ENCODE peak calls at places on chromosomes 3 and 15, in six cellular contexts. One of them, this sample, is unnamed.

GRCh38 chr15:59002418-59002859 is 15.0 kb downstream of the RNF111 start:
- DNase-seq in IMR-90: no peak
- DNase-seq in adipocyte: no peak
- DNase-seq in SK-N-SH: no peak
- DNase-seq in NT2/D1: no peak
- DNase-seq in GM23248: no peak
- DNase-seq in this sample: no peak

GRCh38 chr3:124053871-124054270 is 61.9 kb upstream of the ROPN1 start:
- DNase-seq in GM23248: no peak
- DNase-seq in SK-N-SH: no peak
- DNase-seq in adipocyte: no peak
- DNase-seq in NT2/D1: no peak
- DNase-seq in IMR-90: no peak
- DNase-seq in this sample: no peak

GRCh38 chr15:98440917-98441316 is 207.4 kb upstream of the IGF1R start:
- DNase-seq in SK-N-SH: no peak
- DNase-seq in adipocyte: no peak
- DNase-seq in NT2/D1: no peak
- DNase-seq in GM23248: no peak
- DNase-seq in IMR-90: no peak
- DNase-seq in this sample: no peak

GRCh38 chr3:127428344-127429001 is 140.6 kb upstream of the PRR20G start:
- DNase-seq in NT2/D1: no peak
- DNase-seq in GM23248: no peak
- DNase-seq in SK-N-SH: no peak
- DNase-seq in IMR-90: no peak
- DNase-seq in adipocyte: no peak
- DNase-seq in this sample: no peak

GRCh38 chr15:39692464-39693327 is 89.9 kb downstream of the FSIP1 start:
- DNase-seq in GM23248: no peak
- DNase-seq in SK-N-SH: peak
- DNase-seq in adipocyte: no peak
- DNase-seq in NT2/D1: no peak
- DNase-seq in IMR-90: no peak
- DNase-seq in this sample: peak

GRCh38 chr15:66138096-66138783 is 115.3 kb downstream of the MEGF11 start:
- DNase-seq in IMR-90: no peak
- DNase-seq in GM23248: no peak
- DNase-seq in NT2/D1: no peak
- DNase-seq in adipocyte: no peak
- DNase-seq in SK-N-SH: peak
- DNase-seq in this sample: no peak

GRCh38 chr3:65742914-65743313 is 295.8 kb downstream of the MAGI1 start:
- DNase-seq in SK-N-SH: no peak
- DNase-seq in IMR-90: peak
- DNase-seq in NT2/D1: no peak
- DNase-seq in GM23248: peak
- DNase-seq in adipocyte: peak
- DNase-seq in this sample: no peak

GRCh38 chr3:116863842-116864626 is 154.5 kb downstream of the TUSC7 start:
- DNase-seq in GM23248: peak
- DNase-seq in adipocyte: peak
- DNase-seq in NT2/D1: peak
- DNase-seq in IMR-90: peak
- DNase-seq in SK-N-SH: peak
- DNase-seq in this sample: peak

GRCh38 chr3:20105513-20106280 is 65.5 kb downstream of the KAT2B start:
- DNase-seq in GM23248: no peak
- DNase-seq in SK-N-SH: no peak
- DNase-seq in IMR-90: no peak
- DNase-seq in adipocyte: no peak
- DNase-seq in NT2/D1: no peak
- DNase-seq in this sample: no peak

GRCh38 chr15:43190178-43190577 is 5.0 kb downstream of the CCNDBP1 start:
- DNase-seq in IMR-90: peak
- DNase-seq in SK-N-SH: no peak
- DNase-seq in NT2/D1: no peak
- DNase-seq in adipocyte: no peak
- DNase-seq in GM23248: no peak
- DNase-seq in this sample: no peak

GRCh38 chr3:153028336-153028735 is 133.7 kb upstream of the RAP2B start:
- DNase-seq in SK-N-SH: no peak
- DNase-seq in IMR-90: peak
- DNase-seq in NT2/D1: no peak
- DNase-seq in adipocyte: no peak
- DNase-seq in GM23248: peak
- DNase-seq in this sample: no peak

GRCh38 chr3:48428863-48429415 is 947 bp downstream of the PLXNB1 start:
- DNase-seq in IMR-90: peak
- DNase-seq in adipocyte: peak
- DNase-seq in GM23248: peak
- DNase-seq in SK-N-SH: peak
- DNase-seq in NT2/D1: no peak
- DNase-seq in this sample: no peak

GRCh38 chr3:100869787-100870186 is 123.4 kb downstream of the ABI3BP start:
- DNase-seq in NT2/D1: no peak
- DNase-seq in adipocyte: peak
- DNase-seq in IMR-90: peak
- DNase-seq in SK-N-SH: no peak
- DNase-seq in GM23248: peak
- DNase-seq in this sample: no peak

DNA sequence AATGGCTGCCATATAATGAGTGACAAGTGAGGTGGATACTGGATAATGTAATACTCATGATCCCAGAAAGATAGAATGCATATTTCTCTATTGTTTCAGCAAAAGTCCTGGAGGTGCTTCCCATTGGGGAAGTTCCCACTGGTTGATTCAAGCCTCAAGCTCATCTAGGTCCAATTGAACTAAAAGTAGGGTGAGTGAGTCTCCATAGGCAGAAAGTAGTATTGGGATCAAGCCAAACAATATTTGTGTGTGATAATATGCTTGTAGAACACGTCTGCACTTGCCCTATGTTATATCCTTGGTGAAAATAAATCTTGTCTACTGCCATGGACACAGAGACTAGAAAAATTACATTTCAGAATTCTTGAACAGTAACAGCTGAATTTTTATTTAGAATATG is 14.8 kb upstream of the ZBTB20 start:
- DNase-seq in GM23248: no peak
- DNase-seq in SK-N-SH: no peak
- DNase-seq in adipocyte: no peak
- DNase-seq in IMR-90: no peak
- DNase-seq in NT2/D1: no peak
- DNase-seq in this sample: no peak
- H3K4me3 ChIP-seq in GM23248: no peak
- H3K4me3 ChIP-seq in SK-N-SH: no peak
- H3K4me3 ChIP-seq in adipocyte: no peak
- H3K4me3 ChIP-seq in IMR-90: no peak
- H3K4me3 ChIP-seq in NT2/D1: no peak
- H3K4me3 ChIP-seq in this sample: no peak

GRCh38 chr15:41919954-41920538 is 26.2 kb upstream of the SPTBN5 start:
- DNase-seq in GM23248: no peak
- DNase-seq in adipocyte: peak
- DNase-seq in IMR-90: peak
- DNase-seq in SK-N-SH: no peak
- DNase-seq in NT2/D1: no peak
- DNase-seq in this sample: no peak
- H3K9ac ChIP-seq in GM23248: no peak
- H3K9ac ChIP-seq in adipocyte: no peak
- H3K9ac ChIP-seq in IMR-90: no peak
- H3K9ac ChIP-seq in SK-N-SH: no peak
- H3K9ac ChIP-seq in NT2/D1: no peak
- H3K9ac ChIP-seq in this sample: no peak

GRCh38 chr3:112086018-112086854 is at the start of gene C3orf52:
- DNase-seq in adipocyte: peak
- DNase-seq in SK-N-SH: peak
- DNase-seq in GM23248: peak
- DNase-seq in NT2/D1: peak
- DNase-seq in IMR-90: peak
- DNase-seq in this sample: no peak
- H3K4me3 ChIP-seq in adipocyte: peak
- H3K4me3 ChIP-seq in SK-N-SH: peak
- H3K4me3 ChIP-seq in GM23248: peak
- H3K4me3 ChIP-seq in NT2/D1: peak
- H3K4me3 ChIP-seq in IMR-90: peak
- H3K4me3 ChIP-seq in this sample: no peak

DNA sequence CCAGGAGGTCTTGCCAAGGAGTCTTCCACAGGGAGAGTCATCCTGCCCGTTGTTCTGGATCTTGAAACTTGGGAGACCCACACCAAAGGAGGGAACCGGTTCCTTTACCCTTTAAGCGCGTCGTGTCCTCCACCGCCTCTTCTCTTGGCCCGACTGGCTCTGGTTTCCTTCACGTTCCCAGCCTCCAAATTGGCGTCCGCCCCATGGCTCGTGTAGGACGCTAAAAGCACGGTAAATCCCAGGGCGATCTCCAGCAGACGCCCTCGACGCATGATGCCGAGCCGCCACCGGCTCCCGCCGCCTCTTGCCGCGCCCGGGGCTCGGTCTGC is 1.0 kb downstream of the FBN1 start:
- DNase-seq in SK-N-SH: no peak
- DNase-seq in IMR-90: peak
- DNase-seq in NT2/D1: no peak
- DNase-seq in GM23248: peak
- DNase-seq in adipocyte: no peak
- DNase-seq in this sample: no peak
- H3K9ac ChIP-seq in SK-N-SH: peak
- H3K9ac ChIP-seq in IMR-90: peak
- H3K9ac ChIP-seq in NT2/D1: peak
- H3K9ac ChIP-seq in GM23248: peak
- H3K9ac ChIP-seq in adipocyte: peak
- H3K9ac ChIP-seq in this sample: no peak

This sample was measured in SK-N-MC.